ENCODE peak calls at places on chromosomes 3 and 15, in nine cellular contexts. N, U, C, F, O, X, Y, K and V are unnamed samples.

GRCh38 chr3:16067837-16068471 is 106.5 kb upstream of the GALNT15 start:
- DNase-seq in N (no peak), U (no peak), C (peak), F (no peak), O (no peak), X (no peak), Y (no peak), K (no peak), V (peak)

GRCh38 chr15:56325186-56325585 is 40.0 kb upstream of the TEX9 start:
- DNase-seq in N (no peak), U (peak), C (peak), F (no peak), O (peak), X (no peak), Y (no peak), K (no peak), V (peak)

GRCh38 chr3:160331127-160331937 is 67.7 kb downstream of the IFT80 start:
- DNase-seq in N (no peak), U (peak), C (peak), F (peak), O (peak), X (no peak), Y (no peak), K (no peak), V (peak)

GRCh38 chr3:142117052-142117451 is 32.3 kb downstream of the TFDP2 start:
- DNase-seq in N (no peak), U (no peak), C (peak), F (peak), O (no peak), X (no peak), Y (no peak), K (no peak), V (peak)

GRCh38 chr3:84039091-84039490 is 919.7 kb upstream of the CADM2 start:
- DNase-seq in N (no peak), U (no peak), C (no peak), F (no peak), O (no peak), X (no peak), Y (no peak), K (no peak), V (no peak)

GRCh38 chr3:32577621-32578556 is 7.2 kb upstream of the DYNC1LI1 start:
- DNase-seq in N (peak), U (peak), C (no peak), F (no peak), O (peak), X (no peak), Y (peak), K (no peak), V (peak)

GRCh38 chr15:50911001-50911400 is 2.5 kb downstream of the AP4E1 start:
- DNase-seq in N (no peak), U (peak), C (no peak), F (no peak), O (no peak), X (no peak), Y (no peak), K (no peak), V (peak)

GRCh38 chr3:44685128-44685800 is 27.2 kb upstream of the ZNF502 start:
- DNase-seq in N (peak), U (peak), C (peak), F (peak), O (peak), X (peak), Y (peak), K (peak), V (peak)

GRCh38 chr15:90681480-90681879 is 35.7 kb upstream of the BLM start:
- DNase-seq in N (no peak), U (peak), C (peak), F (peak), O (peak), X (peak), Y (no peak), K (no peak), V (peak)
- TF ChIP-seq CTCF in N (no peak), U (no peak), C (no peak), F (no peak), O (no peak), X (no peak), Y (no peak), K (no peak), V (no peak)

DNA sequence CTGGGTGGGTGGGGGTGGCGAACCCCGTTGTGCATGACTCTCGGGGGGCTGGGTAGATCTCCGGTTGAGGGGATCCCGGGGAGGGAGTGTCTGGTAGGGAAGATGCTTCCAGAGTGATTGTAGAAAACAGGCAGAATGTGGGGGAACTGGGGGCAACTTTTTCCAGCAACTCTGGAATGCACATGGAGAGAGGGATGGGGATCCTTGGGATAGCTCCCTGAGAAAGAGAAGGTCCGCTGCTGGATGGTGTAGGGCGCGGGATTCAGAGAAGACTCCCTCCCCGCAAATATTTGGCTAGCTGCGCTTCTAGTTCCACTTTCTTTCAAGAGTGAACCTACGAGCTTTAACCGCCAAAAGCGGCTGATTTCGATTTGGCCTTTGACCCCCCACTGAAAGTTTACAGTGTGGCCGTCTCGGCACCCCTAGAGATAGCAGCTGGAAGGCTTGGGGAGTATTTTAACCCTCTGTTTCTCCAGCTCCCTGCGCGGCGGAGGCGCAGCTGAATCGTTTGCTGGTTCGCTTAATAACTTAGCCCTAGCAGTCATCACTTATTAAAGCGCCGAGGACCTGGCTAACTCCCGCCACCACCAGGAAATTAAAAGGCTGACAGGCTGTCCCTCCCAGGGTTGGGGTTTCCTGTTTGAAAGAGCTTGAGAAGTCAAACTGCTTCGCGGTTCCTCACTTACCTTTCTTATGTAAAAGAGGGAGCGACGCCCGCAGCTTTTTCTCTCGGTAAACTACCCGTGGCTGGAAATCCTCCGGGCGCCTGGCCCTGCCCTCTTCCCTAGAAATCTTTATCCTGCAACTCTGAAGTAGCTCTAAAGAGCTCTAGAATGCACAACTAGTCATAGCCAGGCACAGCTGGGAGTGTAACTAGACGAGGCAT is 1.2 kb downstream of the PHLDB2 start:
- DNase-seq in N (peak), U (peak), C (peak), F (no peak), O (peak), X (peak), Y (peak), K (peak), V (peak)
- TF ChIP-seq CTCF in N (peak), U (peak), C (peak), F (peak), O (peak), X (peak), Y (no peak), K (peak), V (peak)

GRCh38 chr3:107994181-107994580 is 96.7 kb downstream of the CD47 start:
- DNase-seq in N (no peak), U (no peak), C (peak), F (no peak), O (no peak), X (no peak), Y (no peak), K (no peak), V (no peak)

GRCh38 chr3:107994954-107995715 is 95.7 kb downstream of the CD47 start:
- DNase-seq in N (no peak), U (no peak), C (peak), F (no peak), O (no peak), X (no peak), Y (no peak), K (no peak), V (no peak)

GRCh38 chr3:108001457-108001856 is 89.4 kb downstream of the CD47 start:
- DNase-seq in N (no peak), U (peak), C (peak), F (no peak), O (no peak), X (no peak), Y (no peak), K (no peak), V (peak)

GRCh38 chr3:107997666-107998065 is 93.2 kb downstream of the CD47 start:
- DNase-seq in N (no peak), U (no peak), C (no peak), F (no peak), O (no peak), X (no peak), Y (no peak), K (no peak), V (no peak)

GRCh38 chr3:107999215-107999775 is 91.5 kb downstream of the CD47 start:
- DNase-seq in N (no peak), U (no peak), C (peak), F (no peak), O (no peak), X (no peak), Y (no peak), K (no peak), V (no peak)
- TF ChIP-seq CTCF in N (no peak), U (no peak), C (no peak), F (no peak), O (no peak), X (no peak), Y (no peak), K (no peak), V (no peak)

GRCh38 chr3:78070188-78070587 is 1030.3 kb downstream of the ROBO2 start:
- DNase-seq in N (no peak), U (no peak), C (peak), F (no peak), O (no peak), X (no peak), Y (no peak), K (no peak), V (no peak)

GRCh38 chr3:78066287-78066686 is 1026.4 kb downstream of the ROBO2 start:
- DNase-seq in N (no peak), U (no peak), C (no peak), F (no peak), O (no peak), X (no peak), Y (no peak), K (no peak), V (no peak)
- TF ChIP-seq CTCF in N (no peak), U (no peak), C (no peak), F (no peak), O (no peak), X (no peak), Y (no peak), K (no peak), V (no peak)

GRCh38 chr15:71411538-71412482 is 296.5 kb downstream of the THSD4 start:
- DNase-seq in N (no peak), U (peak), C (peak), F (peak), O (peak), X (peak), Y (no peak), K (no peak), V (peak)
- TF ChIP-seq CTCF in N (no peak), U (no peak), C (peak), F (peak), O (peak), X (no peak), Y (no peak), K (no peak), V (no peak)